ENCODE peak calls at places on chromosome 10, in seven cellular contexts. O is HCT116, Z is SK-N-SH, Y is H1, U is GM12878, V is HepG2, T is K562. J is an unnamed sample.

GRCh38 chr10:25112016-25112415 is 62.8 kb upstream of the GPR158 start:
- DNase-seq in O (no peak), Z (no peak), Y (no peak), U (no peak), V (no peak), T (no peak), J (no peak)

GRCh38 chr10:102009801-102010425 is 46.1 kb downstream of the ARMH3 start:
- DNase-seq in O (peak), Z (peak), Y (no peak), U (peak), V (peak), T (no peak), J (peak)

GRCh38 chr10:19930936-19931859 is 115.0 kb downstream of the PLXDC2 start:
- DNase-seq in O (no peak), Z (peak), Y (no peak), U (no peak), V (no peak), T (no peak), J (peak)

GRCh38 chr10:89238956-89239713 is 12.4 kb downstream of the LIPA start:
- DNase-seq in O (no peak), Z (no peak), Y (no peak), U (no peak), V (no peak), T (no peak), J (no peak)

GRCh38 chr10:119642556-119643111 is 8.5 kb upstream of the BAG3 start:
- DNase-seq in O (no peak), Z (no peak), Y (no peak), U (no peak), V (no peak), T (no peak), J (no peak)

GRCh38 chr10:103794996-103795395 is 60.4 kb downstream of the SH3PXD2A start:
- DNase-seq in O (no peak), Z (no peak), Y (no peak), U (no peak), V (no peak), T (no peak), J (no peak)

GRCh38 chr10:12768156-12768731 is 233.3 kb downstream of the CCDC3 start:
- DNase-seq in O (no peak), Z (no peak), Y (peak), U (no peak), V (no peak), T (no peak), J (no peak)

GRCh38 chr10:5500162-5500670 is 846 bp upstream of the CALML5 start:
- DNase-seq in O (no peak), Z (no peak), Y (no peak), U (no peak), V (no peak), T (no peak), J (no peak)

GRCh38 chr10:70053212-70053895 is 708 bp downstream of the MACROH2A2 start:
- DNase-seq in O (no peak), Z (peak), Y (peak), U (no peak), V (no peak), T (no peak), J (peak)

GRCh38 chr10:112429654-112430230 is 17.0 kb downstream of the ZDHHC6 start:
- DNase-seq in O (no peak), Z (no peak), Y (no peak), U (no peak), V (no peak), T (no peak), J (no peak)

GRCh38 chr10:112429147-112429546 is 17.6 kb downstream of the ZDHHC6 start:
- DNase-seq in O (no peak), Z (no peak), Y (no peak), U (no peak), V (no peak), T (no peak), J (no peak)

GRCh38 chr10:112435013-112435619 is 11.6 kb downstream of the ZDHHC6 start:
- DNase-seq in O (peak), Z (no peak), Y (no peak), U (no peak), V (peak), T (no peak), J (peak)
- TF ChIP-seq JUND in O (no peak), Z (no peak), Y (no peak), U (no peak), V (no peak), T (no peak), J (no peak)

GRCh38 chr10:123427386-123427785 is 238.8 kb upstream of the GPR26 start:
- DNase-seq in O (no peak), Z (no peak), Y (no peak), U (no peak), V (peak), T (no peak), J (no peak)
- TF ChIP-seq JUND in O (no peak), Z (no peak), Y (no peak), U (no peak), V (no peak), T (no peak), J (no peak)

GRCh38 chr10:36492590-36493510 is 632.5 kb upstream of the ANKRD30A start:
- DNase-seq in O (no peak), Z (no peak), Y (no peak), U (no peak), V (no peak), T (no peak), J (no peak)

GRCh38 chr10:36493511-36493880 is 631.9 kb upstream of the ANKRD30A start:
- DNase-seq in O (no peak), Z (no peak), Y (no peak), U (no peak), V (no peak), T (no peak), J (no peak)

GRCh38 chr10:36488579-36488978 is 636.8 kb upstream of the ANKRD30A start:
- DNase-seq in O (no peak), Z (no peak), Y (no peak), U (no peak), V (no peak), T (no peak), J (no peak)

GRCh38 chr10:36489928-36490279 is 635.5 kb upstream of the ANKRD30A start:
- DNase-seq in O (no peak), Z (no peak), Y (no peak), U (no peak), V (no peak), T (no peak), J (no peak)

DNA sequence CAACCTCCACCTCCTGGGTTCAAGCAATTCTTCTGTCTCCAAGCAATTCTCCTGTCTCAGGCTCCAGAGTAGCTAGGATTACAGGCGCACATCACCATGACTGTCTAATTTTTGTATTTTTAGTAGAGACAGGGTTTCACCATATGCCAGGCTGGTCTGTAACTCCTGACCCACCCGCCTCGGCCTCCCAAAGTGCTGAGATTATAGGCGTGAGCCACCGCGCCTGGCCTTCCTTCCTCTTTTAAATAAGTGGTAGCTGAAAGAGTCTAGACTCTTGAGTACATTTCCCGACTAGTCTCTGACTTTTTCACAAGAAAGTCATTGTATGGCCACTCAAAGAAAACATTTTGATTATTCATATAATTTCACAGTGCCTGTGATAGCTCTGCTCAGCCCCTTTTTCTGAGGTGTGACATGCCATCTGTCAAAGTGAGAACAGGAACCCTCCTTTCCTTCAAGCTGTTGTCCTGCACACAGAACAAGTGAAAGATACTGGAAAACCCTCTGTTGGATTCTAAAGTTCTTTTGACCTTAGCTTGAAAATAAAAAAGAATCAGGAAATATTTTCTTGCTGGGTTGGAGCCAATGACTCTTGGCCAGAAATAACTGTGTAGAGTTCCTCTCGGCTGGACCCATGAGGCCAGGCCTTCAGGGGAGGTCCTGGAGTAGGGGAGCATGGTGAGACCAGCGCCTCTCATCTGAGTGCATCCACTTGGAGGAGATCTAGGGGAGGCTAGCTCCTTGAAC is 636.0 kb upstream of the ANKRD30A start:
- DNase-seq in O (no peak), Z (no peak), Y (no peak), U (no peak), V (no peak), T (no peak), J (no peak)
- TF ChIP-seq JUND in O (no peak), Z (no peak), Y (no peak), U (no peak), V (no peak), T (no peak), J (no peak)

DNA sequence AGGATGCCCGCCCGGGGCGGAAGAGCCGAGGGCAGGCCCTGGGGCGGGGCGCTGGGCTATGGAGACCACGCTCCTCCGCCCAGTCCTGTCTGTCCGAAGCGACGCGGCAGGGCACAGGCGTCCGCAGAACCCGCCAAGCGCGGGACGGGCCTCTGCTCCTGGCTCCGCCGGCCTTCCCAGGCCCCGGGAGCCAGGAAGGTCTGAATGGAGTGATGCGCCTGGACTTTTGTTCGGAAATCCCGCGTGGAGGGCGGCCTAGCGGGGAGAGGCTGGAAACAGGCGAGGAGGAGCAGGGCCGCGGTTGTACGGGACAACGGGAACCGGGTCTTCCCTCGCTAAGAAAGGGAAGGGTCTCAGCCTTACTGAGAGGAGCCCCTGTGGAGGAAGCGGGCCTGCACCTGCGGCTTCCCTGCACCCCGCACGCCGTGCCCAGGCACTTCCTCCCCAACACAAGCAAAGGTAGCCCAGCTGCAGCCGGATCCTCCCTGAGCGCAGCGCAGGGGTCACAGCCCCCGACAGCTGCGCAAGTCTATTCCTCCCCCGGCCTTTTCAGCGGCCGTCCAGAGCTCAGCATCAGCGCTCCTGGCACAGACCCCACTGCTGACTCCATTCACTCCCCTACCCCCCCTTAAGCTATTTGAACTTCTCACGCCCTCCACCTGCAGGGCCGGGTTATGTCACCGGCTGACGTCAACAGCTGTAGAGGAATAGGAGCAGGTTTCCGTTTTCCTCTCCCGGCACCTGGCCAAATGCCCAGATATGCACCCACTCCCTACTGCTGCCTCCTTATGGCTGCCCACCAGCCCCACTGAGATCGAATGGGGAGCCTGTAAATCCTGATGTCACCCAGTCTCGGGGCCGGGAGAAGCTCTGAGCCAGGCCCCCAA is 143.2 kb upstream of the RET start:
- DNase-seq in O (no peak), Z (peak), Y (peak), U (no peak), V (no peak), T (no peak), J (peak)
- TF ChIP-seq JUND in O (no peak), Z (no peak), Y (no peak), U (no peak), V (no peak), T (no peak), J (no peak)

GRCh38 chr10:62384057-62384446 is 9.9 kb downstream of the ZNF365 start:
- DNase-seq in O (peak), Z (no peak), Y (no peak), U (peak), V (no peak), T (no peak), J (no peak)
- TF ChIP-seq JUND in O (peak), Z (peak), Y (no peak), U (no peak), V (no peak), T (peak), J (no peak)

GRCh38 chr10:67606572-67606971 is 89.4 kb downstream of the CTNNA3 start:
- DNase-seq in O (no peak), Z (no peak), Y (no peak), U (no peak), V (no peak), T (no peak), J (no peak)
- TF ChIP-seq JUND in O (no peak), Z (no peak), Y (no peak), U (no peak), V (no peak), T (no peak), J (no peak)

GRCh38 chr10:35355971-35356724 is 19.8 kb downstream of the CCNY start:
- DNase-seq in O (no peak), Z (no peak), Y (no peak), U (peak), V (no peak), T (no peak), J (no peak)
- TF ChIP-seq JUND in O (no peak), Z (no peak), Y (no peak), U (no peak), V (no peak), T (no peak), J (no peak)

GRCh38 chr10:33818343-33818742 is 483.9 kb upstream of the NRP1 start:
- DNase-seq in O (no peak), Z (no peak), Y (no peak), U (no peak), V (no peak), T (no peak), J (no peak)
- TF ChIP-seq JUND in O (no peak), Z (no peak), Y (no peak), U (no peak), V (no peak), T (no peak), J (no peak)

DNA sequence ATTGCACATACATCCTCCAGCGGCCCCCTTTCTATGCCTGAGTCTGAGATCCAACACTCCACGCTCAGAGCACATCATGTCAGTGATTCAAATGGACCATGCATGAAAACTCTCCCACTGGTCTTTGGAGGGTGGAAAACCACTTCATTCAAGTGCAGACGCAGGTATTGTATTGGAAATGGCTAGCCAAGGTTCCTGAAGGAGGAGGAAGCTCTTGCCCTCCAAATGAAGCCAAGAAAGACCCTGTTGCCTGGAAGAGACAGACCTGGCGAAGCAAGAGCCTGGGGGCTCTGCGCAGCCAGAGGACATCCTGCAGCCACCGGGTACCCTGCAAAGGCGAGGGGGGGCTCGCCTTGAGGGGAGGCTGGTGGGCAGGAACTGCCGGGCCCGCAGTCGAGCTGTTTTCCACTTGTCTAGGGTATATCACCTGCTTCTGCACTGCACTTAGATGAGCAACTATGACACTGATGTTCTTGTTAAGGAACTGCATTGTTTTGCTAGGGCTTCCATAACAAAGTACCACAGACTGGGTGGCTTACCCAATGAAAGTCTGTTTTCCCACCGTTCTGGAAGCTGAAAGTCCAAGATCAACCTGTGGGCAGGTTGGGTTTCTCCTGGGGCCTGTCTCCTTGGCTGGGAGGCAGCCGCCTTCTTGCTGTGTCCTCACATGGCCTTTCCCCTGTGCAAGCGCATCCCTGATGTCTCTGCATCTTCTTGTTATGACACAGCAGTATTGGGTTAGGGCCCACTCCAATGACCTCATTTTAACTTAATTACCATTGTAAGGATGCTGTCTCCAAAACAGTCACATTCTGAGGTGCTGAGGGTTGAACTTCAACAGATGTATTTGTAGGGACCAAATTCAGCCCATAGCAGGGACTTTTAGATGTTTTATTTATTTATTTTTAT is 233.4 kb downstream of the ARHGAP12 start:
- DNase-seq in O (no peak), Z (no peak), Y (no peak), U (no peak), V (no peak), T (no peak), J (no peak)
- TF ChIP-seq JUND in O (no peak), Z (no peak), Y (no peak), U (no peak), V (no peak), T (no peak), J (no peak)

GRCh38 chr10:79247373-79248137 is 99.7 kb upstream of the PPIF start:
- DNase-seq in O (no peak), Z (no peak), Y (no peak), U (no peak), V (no peak), T (no peak), J (no peak)
- TF ChIP-seq JUND in O (no peak), Z (no peak), Y (no peak), U (no peak), V (no peak), T (no peak), J (no peak)